ENCODE peak calls at places on chromosomes 5 and 9, in eight cellular contexts. G, T, A, N, F, D, Y and X are unnamed samples.

GRCh38 chr9:9112001-9112725 is 1312.6 kb upstream of the DMAC1 start:
- DNase-seq in G (no peak), T (no peak), A (no peak), N (no peak), F (no peak), D (no peak), Y (no peak), X (no peak)

GRCh38 chr9:80701061-80701460 is 988.3 kb downstream of the TLE1 start:
- DNase-seq in G (no peak), T (no peak), A (no peak), N (no peak), F (no peak), D (peak; percentile 7), Y (peak; percentile 25), X (peak; percentile 56)

GRCh38 chr5:126445502-126446174 is 22.4 kb downstream of the GRAMD2B start:
- DNase-seq in G (no peak), T (no peak), A (no peak), N (no peak), F (no peak), D (no peak), Y (no peak), X (peak; percentile 93)

GRCh38 chr5:96936431-96937221 is 746 bp downstream of the LNPEP start:
- DNase-seq in G (peak; percentile 70), T (peak; percentile 73), A (peak; percentile 31), N (peak; percentile 28), F (peak; percentile 85), D (no peak), Y (no peak), X (peak; percentile 29)

GRCh38 chr5:135340568-135340967 is 58.5 kb downstream of the MACROH2A1 start:
- DNase-seq in G (no peak), T (peak; percentile 32), A (no peak), N (no peak), F (no peak), D (no peak), Y (no peak), X (no peak)

GRCh38 chr9:90680534-90680933 is 37.9 kb upstream of the DIRAS2 start:
- DNase-seq in G (no peak), T (no peak), A (no peak), N (no peak), F (no peak), D (no peak), Y (no peak), X (no peak)

GRCh38 chr5:76303917-76304316 is 99.2 kb upstream of the IQGAP2 start:
- DNase-seq in G (no peak), T (no peak), A (no peak), N (no peak), F (no peak), D (no peak), Y (no peak), X (peak; percentile 88)

GRCh38 chr5:169248520-169248919 is 52.4 kb downstream of the SLIT3 start:
- DNase-seq in G (no peak), T (no peak), A (no peak), N (no peak), F (no peak), D (peak; percentile 25), Y (no peak), X (no peak)

GRCh38 chr9:16728128-16728505 is 142.4 kb downstream of the BNC2 start:
- DNase-seq in G (no peak), T (no peak), A (no peak), N (no peak), F (no peak), D (no peak), Y (no peak), X (no peak)

GRCh38 chr9:87039809-87040392 is 92.6 kb upstream of the GAS1 start:
- DNase-seq in G (no peak), T (no peak), A (no peak), N (no peak), F (no peak), D (peak; percentile 52), Y (peak; percentile 58), X (peak; percentile 59)

GRCh38 chr5:135478938-135479337 is 26.8 kb upstream of the TIFAB start:
- DNase-seq in G (no peak), T (no peak), A (no peak), N (no peak), F (no peak), D (no peak), Y (no peak), X (no peak)

GRCh38 chr9:108258640-108259039 is 597.1 kb downstream of the ACTL7B start:
- DNase-seq in G (no peak), T (no peak), A (no peak), N (no peak), F (no peak), D (no peak), Y (no peak), X (no peak)

GRCh38 chr5:13994606-13995336 is 50.3 kb upstream of the DNAH5 start:
- DNase-seq in G (no peak), T (no peak), A (no peak), N (no peak), F (no peak), D (no peak), Y (no peak), X (no peak)

GRCh38 chr5:174903333-174903732 is 179.0 kb downstream of the MSX2 start:
- DNase-seq in G (no peak), T (no peak), A (no peak), N (no peak), F (no peak), D (no peak), Y (no peak), X (no peak)

GRCh38 chr9:113578877-113579269 is 115.3 kb downstream of the RGS3 start:
- DNase-seq in G (peak; percentile 70), T (no peak), A (peak; percentile 43), N (peak; percentile 78), F (peak; percentile 90), D (peak; percentile 85), Y (peak; percentile 83), X (peak; percentile 88)

DNA sequence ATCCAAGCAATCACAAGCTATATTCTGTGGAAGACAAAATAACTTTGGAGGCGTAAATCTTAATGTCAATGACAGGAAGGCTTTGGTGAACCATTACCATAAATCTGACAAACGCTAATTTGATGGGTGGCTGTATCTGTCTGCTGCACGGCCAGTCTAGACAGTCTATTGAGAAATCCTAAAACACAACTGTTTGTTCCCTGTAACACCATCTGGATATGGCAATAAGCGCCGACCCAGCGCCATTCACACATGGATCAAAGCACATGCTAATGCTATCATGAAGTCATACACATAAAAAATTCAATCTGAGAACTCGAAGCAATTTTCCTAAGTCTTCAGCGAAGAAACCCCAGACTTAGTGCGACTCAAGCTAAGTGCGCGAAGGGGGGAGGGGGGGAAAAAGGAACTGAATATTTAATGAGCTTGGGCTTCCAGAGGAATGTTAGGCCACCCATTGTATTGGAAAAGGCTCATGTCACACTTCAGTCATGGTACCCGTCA is 95.1 kb downstream of the ARL15 start:
- DNase-seq in G (no peak), T (no peak), A (no peak), N (no peak), F (no peak), D (no peak), Y (no peak), X (no peak)
- H3K4me3 ChIP-seq in G (no peak overlapping the region), T (no peak overlapping the region), A (no peak overlapping the region), N (no peak overlapping the region), F (no peak overlapping the region), D (no peak overlapping the region), Y (no peak overlapping the region), X (no peak overlapping the region)

DNA sequence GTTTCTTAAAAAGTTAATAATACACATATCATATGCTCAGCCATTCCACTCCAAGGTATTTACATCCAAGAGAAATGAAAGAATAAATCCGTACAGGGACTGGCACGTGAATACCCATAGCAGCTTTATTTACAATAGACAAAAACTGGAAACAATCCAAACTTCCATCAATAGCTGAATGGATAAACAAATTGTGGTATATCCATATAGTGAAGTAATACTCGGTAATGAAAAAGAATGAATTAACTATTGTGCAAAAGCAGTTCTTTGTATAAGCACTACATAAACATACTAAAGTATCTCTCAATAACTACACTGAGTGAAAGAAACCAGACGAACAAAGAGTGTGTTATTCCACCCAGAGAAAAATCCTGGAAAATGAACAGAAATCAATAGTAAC is 17.6 kb downstream of the COL23A1 start:
- DNase-seq in G (no peak), T (no peak), A (no peak), N (no peak), F (no peak), D (no peak), Y (no peak), X (no peak)
- TF ChIP-seq CTCF in G (no peak), T (no peak), A (no peak), N (no peak), F (no peak), D (no peak), Y (no peak), X (no peak)

GRCh38 chr9:93678199-93679019 is 102.0 kb downstream of the PHF2 start:
- DNase-seq in G (peak; percentile 25), T (peak; percentile 55), A (peak; percentile 10), N (no peak), F (peak; percentile 64), D (no peak), Y (no peak), X (no peak)
- H3K4me3 ChIP-seq in G (no peak overlapping the region), T (no peak overlapping the region), A (no peak overlapping the region), N (no peak overlapping the region), F (no peak overlapping the region), D (no peak overlapping the region), Y (no peak overlapping the region), X (no peak overlapping the region)

DNA sequence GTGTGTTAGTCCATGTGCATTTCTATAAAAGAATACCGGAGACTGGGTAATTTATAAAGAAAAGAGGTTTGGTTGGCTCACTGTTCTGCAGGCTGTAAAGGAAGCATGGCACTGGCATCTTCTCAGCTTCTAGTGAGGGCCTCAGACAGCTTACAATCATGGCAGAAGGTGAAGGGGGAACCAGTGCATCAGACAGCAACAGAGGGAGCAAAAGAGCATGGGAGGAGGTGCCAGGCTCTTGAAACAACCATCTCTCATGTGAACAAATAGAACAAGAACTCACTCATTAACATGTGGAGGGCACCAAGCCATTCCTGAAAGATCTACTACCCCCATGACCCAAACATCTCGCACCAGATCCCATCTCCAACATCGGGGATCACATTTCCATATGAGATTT is 89.2 kb upstream of the IL33 start:
- DNase-seq in G (no peak), T (no peak), A (no peak), N (no peak), F (no peak), D (no peak), Y (no peak), X (no peak)
- TF ChIP-seq CTCF in G (no peak), T (no peak), A (no peak), N (no peak), F (no peak), D (peak; percentile 12), Y (no peak), X (peak; percentile 5)

GRCh38 chr9:89058906-89059305 is 67.6 kb downstream of the S1PR3 start:
- DNase-seq in G (no peak), T (no peak), A (no peak), N (no peak), F (no peak), D (no peak), Y (no peak), X (no peak)
- H3K4me3 ChIP-seq in G (no peak overlapping the region), T (no peak overlapping the region), A (no peak overlapping the region), N (no peak overlapping the region), F (no peak overlapping the region), D (no peak overlapping the region), Y (no peak overlapping the region), X (no peak overlapping the region)

GRCh38 chr5:74356009-74356695 is 284.4 kb downstream of the ENC1 start:
- DNase-seq in G (no peak), T (no peak), A (no peak), N (no peak), F (no peak), D (no peak), Y (no peak), X (peak; percentile 55)
- TF ChIP-seq CTCF in G (no peak), T (no peak), A (no peak), N (no peak), F (no peak), D (no peak), Y (no peak), X (no peak)